ENCODE peak calls at places on chromosomes 11 and 22, in five cellular contexts. F is neuronal stem cell, M is IMR-90, A is H1, V is mesenchymal stem cell. I is an unnamed sample.
A peak's percentile ranks its signal among the peaks of the same experiment; 100 is the strongest.

GRCh38 chr11:32381149-32381548 is 54.2 kb downstream of the WT1 start:
- DNase-seq in F (no peak), M (no peak), A (no peak), V (no peak), I (no peak)

GRCh38 chr11:61747389-61748285 is 4.8 kb upstream of the MYRF start:
- DNase-seq in F (peak; percentile 61), M (peak; percentile 59), A (peak; percentile 94), V (peak; percentile 71), I (peak; percentile 83)

GRCh38 chr11:115637842-115638241 is 133.6 kb upstream of the CADM1 start:
- DNase-seq in F (no peak), M (no peak), A (no peak), V (peak; percentile 4), I (no peak)

GRCh38 chr11:110565344-110565684 is 135.6 kb downstream of the FDX1 start:
- DNase-seq in F (no peak), M (peak; percentile 64), A (peak; percentile 51), V (peak; percentile 49), I (peak; percentile 52)

GRCh38 chr11:105862736-105863367 is 159.2 kb downstream of the MSANTD4 start:
- DNase-seq in F (peak; percentile 30), M (peak; percentile 68), A (no peak), V (peak; percentile 70), I (peak; percentile 75)

GRCh38 chr11:119093951-119094815 is 7.5 kb downstream of the DPAGT1 start:
- DNase-seq in F (no peak), M (peak; percentile 38), A (peak; percentile 60), V (peak; percentile 64), I (peak; percentile 38)

GRCh38 chr22:19853879-19854777 is 546 bp downstream of the GNB1L start:
- DNase-seq in F (no peak), M (no peak), A (peak; percentile 51), V (no peak), I (no peak)

GRCh38 chr11:45017329-45017728 is 66.6 kb upstream of the TP53I11 start:
- DNase-seq in F (no peak), M (no peak), A (peak; percentile 65), V (no peak), I (no peak)

GRCh38 chr11:47328449-47329390 is 23.8 kb downstream of the MYBPC3 start:
- DNase-seq in F (no peak), M (no peak), A (no peak), V (no peak), I (no peak)

GRCh38 chr11:85822814-85823213 is 11.9 kb upstream of the SYTL2 start:
- DNase-seq in F (no peak), M (peak; percentile 65), A (no peak), V (peak; percentile 64), I (no peak)

GRCh38 chr11:60756307-60757032 is at the start of gene MS4A15:
- DNase-seq in F (no peak), M (no peak), A (no peak), V (no peak), I (peak; percentile 92)

GRCh38 chr22:44108806-44109385 is 71.8 kb upstream of the PARVG start:
- DNase-seq in F (no peak), M (no peak), A (no peak), V (no peak), I (no peak)

GRCh38 chr11:98793276-98793675 is 227.5 kb upstream of the CNTN5 start:
- DNase-seq in F (no peak), M (no peak), A (no peak), V (no peak), I (no peak)

GRCh38 chr22:42366815-42367581 is 65.2 kb downstream of the NFAM1 start:
- DNase-seq in F (no peak), M (no peak), A (no peak), V (no peak), I (no peak)

GRCh38 chr11:41895106-41895505 is 435.7 kb upstream of the LRRC4C start:
- DNase-seq in F (no peak), M (no peak), A (no peak), V (no peak), I (no peak)

GRCh38 chr11:15884792-15885540 is 471.4 kb downstream of the SOX6 start:
- DNase-seq in F (no peak), M (no peak), A (no peak), V (peak; percentile 76), I (no peak)

GRCh38 chr11:91261513-91261912 is 963.1 kb upstream of the FAT3 start:
- DNase-seq in F (no peak), M (no peak), A (no peak), V (no peak), I (no peak)

GRCh38 chr11:117861151-117862018 is 15.1 kb downstream of the FXYD6 start:
- DNase-seq in F (peak; percentile 66), M (no peak), A (peak; percentile 72), V (no peak), I (no peak)

GRCh38 chr11:131759140-131759539 is 388.7 kb downstream of the NTM start:
- DNase-seq in F (no peak), M (no peak), A (no peak), V (no peak), I (no peak)

GRCh38 chr11:116773203-116774112 is 671 bp upstream of the BUD13 start:
- DNase-seq in F (no peak), M (peak; percentile 17), A (no peak), V (no peak), I (peak; percentile 34)

GRCh38 chr22:24505337-24505736 is 10.2 kb downstream of the UPB1 start:
- DNase-seq in F (no peak), M (no peak), A (no peak), V (no peak), I (no peak)

GRCh38 chr11:47861762-47862161 is 13.6 kb upstream of the NUP160 start:
- DNase-seq in F (no peak), M (peak; percentile 74), A (no peak), V (peak; percentile 80), I (peak; percentile 84)

GRCh38 chr11:43410394-43410793 is 51.7 kb downstream of the TTC17 start:
- DNase-seq in F (no peak), M (no peak), A (no peak), V (no peak), I (no peak)

GRCh38 chr11:3159296-3160190 is 5.6 kb downstream of the OSBPL5 start:
- DNase-seq in F (no peak), M (no peak), A (no peak), V (no peak), I (no peak)
- H3K14ac ChIP-seq in F (no peak overlapping the region), M (peak overlapping the region; percentile 76), A (no peak overlapping the region), V (no peak overlapping the region), I (peak overlapping the region; percentile 7)

GRCh38 chr22:46039531-46039930 is 62.6 kb upstream of the WNT7B start:
- DNase-seq in F (no peak), M (no peak), A (no peak), V (no peak), I (no peak)

GRCh38 chr22:46036558-46037408 is 59.8 kb upstream of the WNT7B start:
- DNase-seq in F (no peak), M (no peak), A (no peak), V (peak; percentile 30), I (peak; percentile 11)

GRCh38 chr22:46038174-46038487 is 61.2 kb upstream of the WNT7B start:
- DNase-seq in F (no peak), M (no peak), A (no peak), V (no peak), I (no peak)

GRCh38 chr22:46040471-46041465 is 63.8 kb upstream of the WNT7B start:
- DNase-seq in F (no peak), M (no peak), A (no peak), V (no peak), I (no peak)

GRCh38 chr22:46038516-46039430 is 61.8 kb upstream of the WNT7B start:
- DNase-seq in F (no peak), M (no peak), A (no peak), V (no peak), I (no peak)
- H3K4me3 ChIP-seq in F (no peak overlapping the region), M (no peak overlapping the region), A (no peak overlapping the region), V (no peak overlapping the region), I (no peak overlapping the region)

DNA sequence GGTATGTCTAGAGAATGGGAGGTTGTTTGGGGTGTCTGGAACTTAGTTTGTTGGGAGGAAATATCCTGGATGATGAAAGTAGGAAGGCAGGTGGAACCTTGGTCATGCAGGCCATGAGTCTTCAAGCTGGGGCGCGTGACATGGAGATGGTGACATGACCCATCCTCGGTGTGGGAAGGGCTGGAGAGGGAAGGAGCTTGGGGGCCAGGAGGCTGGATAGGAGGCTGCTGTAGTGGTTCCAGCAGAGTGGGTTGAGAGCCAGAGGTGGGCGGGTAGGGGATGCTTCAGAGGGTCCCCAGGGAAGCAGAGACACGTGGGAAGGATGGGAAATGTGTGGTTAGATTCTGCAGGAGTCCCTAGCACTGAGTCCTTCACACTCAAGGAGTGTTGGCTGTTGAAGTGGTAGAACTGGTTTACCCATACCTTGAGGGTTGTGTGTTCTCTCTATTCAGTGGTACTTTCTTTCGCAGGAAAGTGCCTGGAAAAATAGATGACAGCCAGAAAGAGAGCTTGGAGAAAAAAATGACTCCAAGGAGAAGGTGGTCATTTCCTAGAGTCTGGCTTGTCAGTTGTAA is 56.8 kb downstream of the LDLRAD3 start:
- DNase-seq in F (no peak), M (no peak), A (no peak), V (no peak), I (peak; percentile 37)
- H3K14ac ChIP-seq in F (peak overlapping the region; percentile 59), M (no peak overlapping the region), A (no peak overlapping the region), V (no peak overlapping the region), I (no peak overlapping the region)

GRCh38 chr11:112756166-112756565 is 205.1 kb upstream of the NCAM1 start:
- DNase-seq in F (no peak), M (no peak), A (no peak), V (no peak), I (no peak)

GRCh38 chr11:112762686-112763048 is 198.6 kb upstream of the NCAM1 start:
- DNase-seq in F (no peak), M (no peak), A (no peak), V (no peak), I (no peak)

GRCh38 chr11:112759418-112759817 is 201.8 kb upstream of the NCAM1 start:
- DNase-seq in F (no peak), M (no peak), A (no peak), V (no peak), I (no peak)

GRCh38 chr11:112760378-112761060 is 200.7 kb upstream of the NCAM1 start:
- DNase-seq in F (no peak), M (no peak), A (no peak), V (no peak), I (no peak)

DNA sequence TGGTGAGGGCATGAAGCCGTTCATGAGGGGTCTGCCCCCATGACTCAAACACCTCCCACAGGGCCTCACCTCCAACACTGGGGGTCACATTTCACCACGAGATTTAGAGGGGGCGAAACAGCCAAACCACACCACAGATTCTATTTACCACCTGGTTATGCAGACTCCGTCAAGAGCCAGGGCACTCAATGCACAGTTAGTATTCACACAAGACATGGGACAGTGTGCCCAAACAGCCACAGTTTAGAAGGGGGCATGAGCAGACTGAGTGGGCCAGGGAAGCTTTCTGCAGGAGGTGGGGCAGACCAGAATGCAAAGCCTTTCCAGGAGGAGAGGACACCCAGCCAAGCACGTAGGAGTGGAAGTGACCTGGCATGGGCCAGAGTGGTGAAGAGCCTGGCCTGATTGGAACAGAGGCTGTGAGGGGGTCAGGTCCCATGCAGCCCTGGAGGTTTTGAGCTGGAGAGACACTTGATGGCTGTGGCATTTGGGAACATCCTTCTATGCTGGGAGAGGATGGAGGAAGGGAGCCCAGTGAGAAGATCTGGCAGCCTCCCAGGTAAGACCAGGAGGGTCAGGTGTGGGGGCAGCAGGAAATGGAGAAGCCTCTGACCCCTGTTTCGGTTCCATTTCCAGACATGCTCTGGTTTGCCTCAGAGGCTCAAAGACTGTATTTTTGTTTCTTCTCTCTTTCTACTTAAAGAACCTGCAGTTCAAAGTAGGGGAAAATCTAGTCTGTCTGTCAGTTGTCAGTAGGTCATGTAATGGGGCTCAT is 199.1 kb upstream of the NCAM1 start:
- DNase-seq in F (no peak), M (no peak), A (no peak), V (no peak), I (no peak)
- H3K4me3 ChIP-seq in F (no peak overlapping the region), M (no peak overlapping the region), A (no peak overlapping the region), V (no peak overlapping the region), I (no peak overlapping the region)

GRCh38 chr22:38681784-38682335 is at the start of gene TOMM22:
- DNase-seq in F (peak; percentile 75), M (peak; percentile 83), A (peak; percentile 90), V (peak; percentile 92), I (peak; percentile 86)
- H3K14ac ChIP-seq in F (no peak within 1 kb of the TSS), M (peak within 1 kb of the TSS; percentile 72), A (no peak within 1 kb of the TSS), V (no peak within 1 kb of the TSS), I (peak within 1 kb of the TSS; percentile 95)